ENCODE peak calls at places on chromosomes 3 and 15, in four cellular contexts. S is OCI-LY7; Q is CD4-positive, CD25-positive, alpha-beta regulatory T cell; D is colonic mucosa. Y is an unnamed sample. For H3K4me1, the result is how much of the 10 kb centered on the place peaks cover.

GRCh38 chr3:72192572-72192971 is 407.6 kb upstream of the PROK2 start:
- DNase-seq in S (no peak), D (no peak), Q (no peak), Y (no peak)

GRCh38 chr15:67548862-67549651 is 6.6 kb downstream of the MAP2K5 start:
- DNase-seq in S (peak), D (peak), Q (no peak), Y (peak)

GRCh38 chr3:104428526-104428925 is 938.2 kb upstream of the ALCAM start:
- DNase-seq in Q (no peak), D (no peak), S (no peak), Y (no peak)

GRCh38 chr3:79369306-79369705 is 398.5 kb downstream of the ROBO1 start:
- DNase-seq in Q (no peak), D (no peak), S (no peak), Y (no peak)

GRCh38 chr15:36894062-36894461 is 206.3 kb downstream of the MEIS2 start:
- DNase-seq in S (no peak), Q (no peak), D (no peak), Y (no peak)

GRCh38 chr15:74723754-74724334 is 1.5 kb downstream of the CYP1A1 start:
- DNase-seq in D (peak), S (peak), Q (peak), Y (no peak)

GRCh38 chr15:94984886-94985285 is 753.5 kb downstream of the MCTP2 start:
- DNase-seq in D (no peak), Q (no peak), S (no peak), Y (no peak)

GRCh38 chr3:138359549-138360271 is 11.3 kb downstream of the MRAS start:
- DNase-seq in Q (no peak), S (no peak), D (no peak), Y (no peak)

GRCh38 chr3:17355591-17355990 is 386.8 kb downstream of the TBC1D5 start:
- DNase-seq in Q (no peak), D (no peak), S (no peak), Y (no peak)

GRCh38 chr15:46548989-46549388 is 914.2 kb downstream of the SQOR start:
- DNase-seq in Q (no peak), S (no peak), D (no peak), Y (no peak)

GRCh38 chr15:38017721-38018120 is 83.3 kb downstream of the TMCO5A start:
- DNase-seq in Q (no peak), S (no peak), D (no peak), Y (no peak)

GRCh38 chr3:94317054-94317453 is 254.2 kb downstream of the NSUN3 start:
- DNase-seq in Q (no peak), D (no peak), S (no peak), Y (no peak)

GRCh38 chr3:4380013-4380412 is 76.8 kb downstream of the SETMAR start:
- DNase-seq in Q (no peak), D (no peak), S (no peak), Y (no peak)

GRCh38 chr15:56759450-56759845 is 26.1 kb upstream of the ZNF280D start:
- DNase-seq in D (no peak), S (no peak), Q (no peak), Y (peak)

GRCh38 chr3:184679056-184679502 is 32.8 kb downstream of the MAGEF1 start:
- DNase-seq in D (no peak), Q (no peak), S (no peak), Y (no peak)

GRCh38 chr3:13268120-13268519 is 152.0 kb downstream of the NUP210 start:
- DNase-seq in D (no peak), S (no peak), Q (no peak), Y (no peak)

GRCh38 chr3:111691293-111691909 is 96.3 kb upstream of the ZBED2 start:
- DNase-seq in Q (peak), S (peak), D (no peak), Y (no peak)

GRCh38 chr3:127467386-127467785 is 123.1 kb downstream of the TPRA1 start:
- DNase-seq in Q (no peak), D (no peak), S (no peak), Y (no peak)

GRCh38 chr15:72127724-72128322 is 9.6 kb downstream of the SENP8 start:
- DNase-seq in D (no peak), Q (no peak), S (no peak), Y (no peak)

GRCh38 chr3:171456765-171457164 is 3.4 kb downstream of the TNIK start:
- DNase-seq in S (no peak), D (no peak), Q (no peak), Y (no peak)

DNA sequence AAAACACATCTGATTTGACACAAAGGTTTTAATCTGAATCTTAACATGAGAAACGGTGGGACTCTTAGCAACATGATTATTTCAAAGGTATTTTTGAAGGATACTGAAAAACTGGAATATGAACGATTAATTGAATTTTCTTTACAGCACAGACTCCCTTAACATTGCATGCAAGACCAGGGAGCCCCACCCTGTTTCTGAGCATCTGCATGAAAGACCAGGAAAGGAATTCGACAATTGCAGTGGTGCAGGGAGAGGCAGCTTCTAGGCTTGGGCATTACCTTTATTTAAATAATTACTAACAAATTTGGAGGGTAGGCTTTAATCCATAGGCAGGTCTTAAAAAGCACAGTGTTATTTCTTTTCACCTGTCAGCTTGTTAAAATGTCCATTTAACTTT is 240.6 kb upstream of the TOPAZ1 start:
- DNase-seq in D (no peak), S (no peak), Q (no peak), Y (no peak)
- H3K4me1 ChIP-seq in D (under half), S (under half), Q (under half), Y (under half)

DNA sequence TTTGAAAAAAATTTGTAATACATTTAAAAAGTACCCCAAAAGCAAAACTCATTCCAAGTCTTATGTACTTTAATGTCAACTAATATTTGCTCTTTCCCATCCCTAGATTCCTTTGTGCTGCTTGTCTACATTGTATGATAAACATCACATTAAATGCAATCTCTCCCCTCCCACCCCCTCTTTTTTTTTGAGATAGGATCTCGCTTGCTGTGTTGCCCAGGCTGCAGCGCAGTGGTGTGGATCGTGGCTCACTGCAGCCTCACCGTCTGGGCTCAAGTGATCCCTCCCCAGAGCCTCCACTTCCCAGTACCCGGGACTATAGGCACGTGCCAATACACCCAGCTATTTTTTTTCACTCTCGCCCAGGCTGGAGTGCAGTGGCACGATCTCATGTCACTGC is 12.6 kb downstream of the MAP2K1 start:
- DNase-seq in Q (no peak), S (no peak), D (no peak), Y (no peak)
- H3K4me1 ChIP-seq in Q (under half), S (under half), D (under half), Y (under half)

DNA sequence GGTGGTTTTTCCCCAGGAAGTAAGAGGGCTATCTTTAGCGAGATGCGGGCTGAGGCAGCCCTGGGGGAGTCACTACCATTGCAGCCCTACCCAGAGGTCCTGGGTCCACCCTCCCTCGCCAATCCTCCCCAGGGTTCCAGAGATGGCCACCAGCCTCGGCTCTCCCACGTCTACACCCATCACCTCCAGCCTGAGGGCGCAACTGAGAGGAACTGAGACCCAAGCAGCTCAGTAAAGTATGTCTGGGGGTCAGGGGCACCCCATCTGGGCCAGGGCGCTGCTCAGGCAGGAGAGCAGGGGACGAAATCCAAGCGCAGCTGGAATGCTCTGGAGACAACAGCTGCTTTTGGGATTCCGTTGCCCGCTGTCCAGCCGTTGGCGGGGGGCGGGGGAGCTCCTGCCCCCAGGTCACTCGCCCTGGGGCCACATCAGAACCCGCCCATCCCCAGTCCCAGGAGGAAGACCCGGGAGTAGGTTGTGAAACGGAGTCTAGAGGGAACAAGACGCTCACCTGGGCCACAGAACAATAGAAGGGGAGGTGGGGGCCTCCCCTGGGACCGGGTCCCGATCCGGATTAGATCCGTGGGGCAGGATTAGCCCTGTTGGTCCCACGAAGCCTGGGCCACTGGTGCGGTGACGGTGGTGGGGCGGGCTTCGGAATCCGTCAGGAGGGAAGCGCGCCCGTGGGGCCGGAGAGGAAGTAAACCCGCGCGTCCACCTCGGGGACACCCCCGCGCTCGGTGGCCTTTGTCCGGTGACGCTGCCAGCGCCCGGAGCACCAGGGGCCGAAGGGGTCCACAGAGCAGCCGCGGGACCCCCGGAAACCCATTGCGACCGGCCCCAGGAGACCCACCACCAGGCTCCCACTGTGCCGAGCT is 1.3 kb upstream of the NDUFAF3 start:
- DNase-seq in Q (peak), S (peak), D (peak), Y (peak)
- H3K4me1 ChIP-seq in Q (under half), S (half or more), D (under half), Y (half or more)

DNA sequence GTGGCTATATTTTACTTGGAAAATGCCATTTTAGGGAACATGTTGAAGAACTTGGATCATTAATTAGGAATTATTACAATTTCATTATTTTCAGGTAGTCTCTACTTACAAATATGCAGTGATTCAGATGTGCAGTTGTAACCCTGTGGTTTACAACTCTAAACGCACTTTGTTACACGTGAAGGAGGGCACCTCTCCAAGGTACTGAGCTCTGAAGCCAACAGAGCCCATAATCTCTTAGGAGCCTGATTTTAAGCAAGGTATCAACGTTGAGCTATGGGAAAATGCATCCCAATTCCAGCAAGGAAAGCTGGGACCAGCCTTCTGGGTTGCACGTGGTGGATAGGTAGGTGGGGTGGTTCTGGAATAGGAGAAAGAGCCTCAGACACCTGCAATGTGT is 81.5 kb upstream of the FAM3D start:
- DNase-seq in Q (no peak), S (no peak), D (no peak), Y (no peak)
- H3K4me1 ChIP-seq in Q (under half), S (under half), D (under half), Y (under half)

GRCh38 chr3:123081718-123082369 is 15.0 kb downstream of the PDIA5 start:
- DNase-seq in D (no peak), Q (no peak), S (no peak), Y (no peak)
- H3K4me1 ChIP-seq in D (under half), Q (under half), S (under half), Y (half or more)